ENCODE peak calls at places on chromosomes 5 and 9, in seven cellular contexts. One of them, this sample, is unnamed.

GRCh38 chr9:123072407-123072995 is 39.0 kb downstream of the GPR21 start:
- DNase-seq in fibroblast of pulmonary artery: no peak
- DNase-seq in omental fat pad: no peak
- DNase-seq in brain microvascular endothelial cell: no peak
- DNase-seq in progenitor cell of endocrine pancreas: no peak
- DNase-seq in fibroblast of mammary gland: no peak
- DNase-seq in hepatocyte: no peak
- DNase-seq in this sample: no peak

GRCh38 chr9:136485049-136485647 is 2.3 kb upstream of the SEC16A start:
- DNase-seq in fibroblast of pulmonary artery: peak; percentile 80
- DNase-seq in brain microvascular endothelial cell: peak; percentile 74
- DNase-seq in fibroblast of mammary gland: peak; percentile 72
- DNase-seq in omental fat pad: peak; percentile 73
- DNase-seq in progenitor cell of endocrine pancreas: peak; percentile 78
- DNase-seq in hepatocyte: peak; percentile 87
- DNase-seq in this sample: peak; percentile 88

GRCh38 chr9:35000535-35001284 is 11.2 kb downstream of the DNAJB5 start:
- DNase-seq in fibroblast of pulmonary artery: peak; percentile 47
- DNase-seq in omental fat pad: no peak
- DNase-seq in fibroblast of mammary gland: peak; percentile 83
- DNase-seq in hepatocyte: no peak
- DNase-seq in brain microvascular endothelial cell: no peak
- DNase-seq in progenitor cell of endocrine pancreas: no peak
- DNase-seq in this sample: no peak

GRCh38 chr5:63553069-63553468 is 409.2 kb downstream of the HTR1A start:
- DNase-seq in omental fat pad: no peak
- DNase-seq in brain microvascular endothelial cell: no peak
- DNase-seq in hepatocyte: no peak
- DNase-seq in progenitor cell of endocrine pancreas: no peak
- DNase-seq in fibroblast of pulmonary artery: no peak
- DNase-seq in fibroblast of mammary gland: no peak
- DNase-seq in this sample: no peak

GRCh38 chr9:37066139-37066725 is 32.2 kb upstream of the PAX5 start:
- DNase-seq in hepatocyte: no peak
- DNase-seq in fibroblast of pulmonary artery: no peak
- DNase-seq in progenitor cell of endocrine pancreas: no peak
- DNase-seq in brain microvascular endothelial cell: no peak
- DNase-seq in fibroblast of mammary gland: no peak
- DNase-seq in omental fat pad: no peak
- DNase-seq in this sample: no peak

GRCh38 chr5:117220730-117221129 is 646.1 kb upstream of the SEMA6A start:
- DNase-seq in fibroblast of pulmonary artery: peak; percentile 35
- DNase-seq in fibroblast of mammary gland: no peak
- DNase-seq in progenitor cell of endocrine pancreas: no peak
- DNase-seq in hepatocyte: no peak
- DNase-seq in omental fat pad: no peak
- DNase-seq in brain microvascular endothelial cell: peak; percentile 74
- DNase-seq in this sample: no peak

GRCh38 chr9:5698810-5699556 is 70.1 kb downstream of the RIC1 start:
- DNase-seq in progenitor cell of endocrine pancreas: no peak
- DNase-seq in fibroblast of pulmonary artery: peak; percentile 41
- DNase-seq in omental fat pad: no peak
- DNase-seq in fibroblast of mammary gland: peak; percentile 21
- DNase-seq in hepatocyte: no peak
- DNase-seq in brain microvascular endothelial cell: no peak
- DNase-seq in this sample: no peak

GRCh38 chr5:115398726-115399125 is 102.3 kb upstream of the CCDC112 start:
- DNase-seq in fibroblast of mammary gland: peak; percentile 95
- DNase-seq in brain microvascular endothelial cell: peak; percentile 73
- DNase-seq in omental fat pad: no peak
- DNase-seq in hepatocyte: no peak
- DNase-seq in progenitor cell of endocrine pancreas: no peak
- DNase-seq in fibroblast of pulmonary artery: peak; percentile 85
- DNase-seq in this sample: no peak

GRCh38 chr9:74960548-74960947 is 7.8 kb upstream of the C9orf40 start:
- DNase-seq in omental fat pad: no peak
- DNase-seq in brain microvascular endothelial cell: peak; percentile 78
- DNase-seq in progenitor cell of endocrine pancreas: no peak
- DNase-seq in fibroblast of mammary gland: peak; percentile 92
- DNase-seq in fibroblast of pulmonary artery: peak; percentile 72
- DNase-seq in hepatocyte: peak; percentile 22
- DNase-seq in this sample: no peak

GRCh38 chr9:2159521-2160417 is 144.6 kb downstream of the SMARCA2 start:
- DNase-seq in fibroblast of mammary gland: peak; percentile 43
- DNase-seq in brain microvascular endothelial cell: peak; percentile 14
- DNase-seq in progenitor cell of endocrine pancreas: no peak
- DNase-seq in omental fat pad: no peak
- DNase-seq in hepatocyte: no peak
- DNase-seq in fibroblast of pulmonary artery: peak; percentile 36
- DNase-seq in this sample: no peak

GRCh38 chr9:112546149-112547012 is 59.8 kb downstream of the KIAA1958 start:
- DNase-seq in fibroblast of mammary gland: peak; percentile 50
- DNase-seq in omental fat pad: no peak
- DNase-seq in progenitor cell of endocrine pancreas: no peak
- DNase-seq in hepatocyte: no peak
- DNase-seq in brain microvascular endothelial cell: no peak
- DNase-seq in fibroblast of pulmonary artery: peak; percentile 29
- DNase-seq in this sample: no peak

GRCh38 chr5:116629168-116629567 is 54.5 kb upstream of the SEMA6A start:
- DNase-seq in fibroblast of pulmonary artery: no peak
- DNase-seq in omental fat pad: no peak
- DNase-seq in hepatocyte: no peak
- DNase-seq in brain microvascular endothelial cell: no peak
- DNase-seq in fibroblast of mammary gland: no peak
- DNase-seq in progenitor cell of endocrine pancreas: no peak
- DNase-seq in this sample: no peak

GRCh38 chr9:34560574-34561229 is 28.8 kb downstream of the CNTFR start:
- DNase-seq in fibroblast of mammary gland: no peak
- DNase-seq in fibroblast of pulmonary artery: no peak
- DNase-seq in omental fat pad: no peak
- DNase-seq in hepatocyte: no peak
- DNase-seq in progenitor cell of endocrine pancreas: no peak
- DNase-seq in brain microvascular endothelial cell: no peak
- DNase-seq in this sample: no peak

GRCh38 chr5:10701567-10702039 is 59.4 kb downstream of the DAP start:
- DNase-seq in fibroblast of pulmonary artery: peak; percentile 61
- DNase-seq in brain microvascular endothelial cell: peak; percentile 56
- DNase-seq in hepatocyte: peak; percentile 54
- DNase-seq in omental fat pad: no peak
- DNase-seq in progenitor cell of endocrine pancreas: peak; percentile 22
- DNase-seq in fibroblast of mammary gland: peak; percentile 70
- DNase-seq in this sample: no peak

GRCh38 chr5:140671472-140672210 is 1.7 kb downstream of the DND1 start:
- DNase-seq in brain microvascular endothelial cell: no peak
- DNase-seq in hepatocyte: no peak
- DNase-seq in progenitor cell of endocrine pancreas: no peak
- DNase-seq in omental fat pad: no peak
- DNase-seq in fibroblast of mammary gland: no peak
- DNase-seq in fibroblast of pulmonary artery: no peak
- DNase-seq in this sample: no peak

GRCh38 chr5:11719888-11720481 is 184.3 kb downstream of the CTNND2 start:
- DNase-seq in brain microvascular endothelial cell: peak; percentile 4
- DNase-seq in omental fat pad: no peak
- DNase-seq in fibroblast of pulmonary artery: no peak
- DNase-seq in hepatocyte: peak; percentile 83
- DNase-seq in fibroblast of mammary gland: peak; percentile 34
- DNase-seq in progenitor cell of endocrine pancreas: peak; percentile 20
- DNase-seq in this sample: peak; percentile 23

GRCh38 chr5:7364226-7364875 is 31.6 kb upstream of the ADCY2 start:
- DNase-seq in progenitor cell of endocrine pancreas: no peak
- DNase-seq in fibroblast of mammary gland: no peak
- DNase-seq in brain microvascular endothelial cell: no peak
- DNase-seq in hepatocyte: no peak
- DNase-seq in omental fat pad: no peak
- DNase-seq in fibroblast of pulmonary artery: no peak
- DNase-seq in this sample: no peak

GRCh38 chr5:111755942-111756353 is 1.0 kb downstream of the NREP start:
- DNase-seq in hepatocyte: no peak
- DNase-seq in omental fat pad: no peak
- DNase-seq in brain microvascular endothelial cell: no peak
- DNase-seq in fibroblast of mammary gland: peak; percentile 56
- DNase-seq in progenitor cell of endocrine pancreas: no peak
- DNase-seq in fibroblast of pulmonary artery: peak; percentile 71
- DNase-seq in this sample: no peak

GRCh38 chr9:9102295-9102694 is 1302.7 kb upstream of the DMAC1 start:
- DNase-seq in progenitor cell of endocrine pancreas: no peak
- DNase-seq in fibroblast of mammary gland: no peak
- DNase-seq in brain microvascular endothelial cell: no peak
- DNase-seq in hepatocyte: no peak
- DNase-seq in fibroblast of pulmonary artery: no peak
- DNase-seq in omental fat pad: no peak
- DNase-seq in this sample: no peak

GRCh38 chr5:105702323-105702722 is 1968.4 kb downstream of the EFNA5 start:
- DNase-seq in progenitor cell of endocrine pancreas: no peak
- DNase-seq in brain microvascular endothelial cell: no peak
- DNase-seq in fibroblast of mammary gland: no peak
- DNase-seq in fibroblast of pulmonary artery: no peak
- DNase-seq in hepatocyte: no peak
- DNase-seq in omental fat pad: no peak
- DNase-seq in this sample: no peak

GRCh38 chr5:180093651-180094382 is 22.3 kb upstream of the RNF130 start:
- DNase-seq in progenitor cell of endocrine pancreas: no peak
- DNase-seq in brain microvascular endothelial cell: no peak
- DNase-seq in fibroblast of pulmonary artery: no peak
- DNase-seq in omental fat pad: no peak
- DNase-seq in fibroblast of mammary gland: no peak
- DNase-seq in hepatocyte: no peak
- DNase-seq in this sample: no peak

GRCh38 chr5:171418982-171419662 is at the start of gene FGF18:
- DNase-seq in hepatocyte: peak; percentile 76
- DNase-seq in fibroblast of mammary gland: peak; percentile 56
- DNase-seq in brain microvascular endothelial cell: peak; percentile 55
- DNase-seq in omental fat pad: no peak
- DNase-seq in fibroblast of pulmonary artery: peak; percentile 58
- DNase-seq in progenitor cell of endocrine pancreas: no peak
- DNase-seq in this sample: no peak
- TF ChIP-seq CTCF in hepatocyte: no peak
- TF ChIP-seq CTCF in fibroblast of mammary gland: no peak
- TF ChIP-seq CTCF in brain microvascular endothelial cell: no peak
- TF ChIP-seq CTCF in omental fat pad: no peak
- TF ChIP-seq CTCF in fibroblast of pulmonary artery: no peak
- TF ChIP-seq CTCF in progenitor cell of endocrine pancreas: no peak
- TF ChIP-seq CTCF in this sample: peak; percentile 6

GRCh38 chr5:50318220-50318619 is 122.9 kb downstream of the EMB start:
- DNase-seq in omental fat pad: no peak
- DNase-seq in fibroblast of mammary gland: no peak
- DNase-seq in brain microvascular endothelial cell: no peak
- DNase-seq in fibroblast of pulmonary artery: no peak
- DNase-seq in hepatocyte: no peak
- DNase-seq in progenitor cell of endocrine pancreas: no peak
- DNase-seq in this sample: no peak

GRCh38 chr5:50325237-50325832 is 115.8 kb downstream of the EMB start:
- DNase-seq in fibroblast of mammary gland: peak; percentile 31
- DNase-seq in hepatocyte: peak; percentile 23
- DNase-seq in omental fat pad: no peak
- DNase-seq in brain microvascular endothelial cell: peak; percentile 2
- DNase-seq in fibroblast of pulmonary artery: peak; percentile 48
- DNase-seq in progenitor cell of endocrine pancreas: no peak
- DNase-seq in this sample: no peak

DNA sequence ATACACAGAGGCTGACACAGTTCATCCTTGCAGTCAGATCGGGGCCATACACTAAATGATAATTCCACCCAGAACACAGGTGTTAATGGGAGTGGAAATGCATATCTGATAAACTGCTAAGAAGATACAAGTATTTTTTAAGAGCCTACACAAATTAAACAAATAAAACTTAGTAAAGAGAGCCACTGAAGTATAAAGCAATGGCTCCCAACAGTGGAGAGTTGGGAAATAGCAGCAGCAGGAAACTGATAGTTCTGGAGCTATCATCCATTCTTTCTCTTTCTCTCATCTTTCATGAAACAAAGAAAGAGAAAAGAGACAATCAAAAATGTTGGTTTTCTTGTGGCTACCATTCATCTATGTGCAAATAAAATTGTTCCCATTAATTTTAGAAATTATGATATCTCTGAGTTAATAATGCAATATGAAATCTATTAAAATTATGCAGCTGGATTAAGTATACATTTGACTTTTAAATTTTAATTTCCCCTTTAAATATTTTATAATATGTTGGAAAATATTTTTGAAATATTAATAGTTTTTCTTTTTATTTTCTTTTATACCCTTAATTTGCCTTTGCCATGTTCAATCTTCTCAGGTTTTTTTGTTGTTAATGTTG is 120.8 kb downstream of the EMB start:
- DNase-seq in omental fat pad: no peak
- DNase-seq in fibroblast of mammary gland: no peak
- DNase-seq in fibroblast of pulmonary artery: no peak
- DNase-seq in brain microvascular endothelial cell: no peak
- DNase-seq in progenitor cell of endocrine pancreas: no peak
- DNase-seq in hepatocyte: no peak
- DNase-seq in this sample: no peak
- TF ChIP-seq CTCF in omental fat pad: no peak
- TF ChIP-seq CTCF in fibroblast of mammary gland: peak; percentile 1
- TF ChIP-seq CTCF in fibroblast of pulmonary artery: no peak
- TF ChIP-seq CTCF in brain microvascular endothelial cell: peak; percentile 66
- TF ChIP-seq CTCF in progenitor cell of endocrine pancreas: no peak
- TF ChIP-seq CTCF in hepatocyte: no peak
- TF ChIP-seq CTCF in this sample: no peak

DNA sequence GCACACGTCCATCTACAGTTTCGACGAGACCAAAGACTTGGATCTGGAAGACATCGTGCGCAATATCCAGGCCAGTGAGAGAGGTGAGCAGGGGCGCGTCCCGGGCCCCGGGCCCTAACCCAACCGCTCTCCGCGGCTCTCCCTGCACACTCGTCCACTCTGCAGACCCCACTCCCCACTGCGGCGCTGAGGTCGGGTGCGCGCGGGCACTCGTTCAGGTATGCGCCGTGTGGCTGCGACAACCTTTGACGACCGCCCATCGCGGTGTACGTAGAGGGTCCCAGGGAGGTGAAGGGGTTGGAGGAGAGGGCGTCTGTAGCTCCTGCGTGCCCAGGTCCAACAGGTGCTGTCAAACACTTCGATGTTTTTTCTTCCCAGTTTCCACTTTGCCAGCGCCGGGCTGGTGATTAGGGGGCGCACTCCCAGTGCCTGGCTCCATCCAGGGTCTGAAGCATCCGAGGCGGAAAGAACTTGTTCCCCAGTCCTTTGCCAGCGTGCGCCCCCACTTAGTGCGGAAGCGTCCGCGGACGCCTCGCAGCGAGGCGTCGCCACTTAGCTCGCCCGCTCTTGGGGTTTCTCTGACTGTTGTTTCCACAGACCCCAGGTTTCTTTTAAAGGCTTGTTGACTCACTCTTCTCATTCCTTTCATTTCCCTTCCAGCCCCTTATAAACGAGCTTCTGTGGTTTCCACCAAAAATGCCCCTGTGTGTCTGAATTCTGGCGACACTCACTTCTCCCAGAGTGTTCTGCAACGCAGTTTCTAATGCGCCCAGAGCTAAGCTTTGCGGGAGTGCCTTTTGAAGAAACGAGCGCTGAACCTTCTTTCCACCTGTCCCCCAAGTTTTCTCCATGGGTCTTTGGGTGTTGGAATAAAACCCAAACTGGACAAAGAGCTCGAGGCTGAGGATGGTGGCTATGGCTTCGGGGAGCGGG is 1.6 kb downstream of the NPR3 start:
- DNase-seq in fibroblast of pulmonary artery: no peak
- DNase-seq in hepatocyte: no peak
- DNase-seq in fibroblast of mammary gland: peak; percentile 17
- DNase-seq in progenitor cell of endocrine pancreas: no peak
- DNase-seq in brain microvascular endothelial cell: no peak
- DNase-seq in omental fat pad: no peak
- DNase-seq in this sample: no peak
- TF ChIP-seq CTCF in fibroblast of pulmonary artery: no peak
- TF ChIP-seq CTCF in hepatocyte: no peak
- TF ChIP-seq CTCF in fibroblast of mammary gland: peak; percentile 15
- TF ChIP-seq CTCF in progenitor cell of endocrine pancreas: no peak
- TF ChIP-seq CTCF in brain microvascular endothelial cell: peak; percentile 27
- TF ChIP-seq CTCF in omental fat pad: no peak
- TF ChIP-seq CTCF in this sample: no peak

GRCh38 chr5:21665525-21665924 is 1187.6 kb downstream of the CDH12 start:
- DNase-seq in fibroblast of pulmonary artery: no peak
- DNase-seq in fibroblast of mammary gland: no peak
- DNase-seq in hepatocyte: no peak
- DNase-seq in omental fat pad: no peak
- DNase-seq in brain microvascular endothelial cell: no peak
- DNase-seq in progenitor cell of endocrine pancreas: no peak
- DNase-seq in this sample: no peak
- TF ChIP-seq CTCF in fibroblast of pulmonary artery: no peak
- TF ChIP-seq CTCF in fibroblast of mammary gland: no peak
- TF ChIP-seq CTCF in hepatocyte: no peak
- TF ChIP-seq CTCF in omental fat pad: no peak
- TF ChIP-seq CTCF in brain microvascular endothelial cell: no peak
- TF ChIP-seq CTCF in progenitor cell of endocrine pancreas: no peak
- TF ChIP-seq CTCF in this sample: no peak